ENCODE peak calls at places on chromosomes 11 and 22, in seven cellular contexts. Z, T, R, Q, C, L and S are unnamed samples.

GRCh38 chr11:1281326-1281973 is 28.0 kb downstream of the TOLLIP start:
- DNase-seq in R (no peak), C (no peak), L (no peak), Z (no peak), Q (no peak), T (no peak), S (peak)

GRCh38 chr11:67613960-67614715 is 7.4 kb downstream of the NDUFV1 start:
- DNase-seq in Q (no peak), R (no peak), T (peak), Z (no peak), C (peak), L (no peak), S (peak)

GRCh38 chr11:126359431-126360048 is 4.1 kb downstream of the ST3GAL4 start:
- DNase-seq in Z (peak), Q (peak), L (peak), T (no peak), C (peak), R (no peak), S (peak)

GRCh38 chr22:20509344-20510047 is 2.1 kb downstream of the MED15 start:
- DNase-seq in C (peak), Q (peak), L (peak), Z (peak), R (peak), T (peak), S (peak)

GRCh38 chr11:65503923-65504670 is 5.3 kb downstream of the MALAT1 start:
- DNase-seq in R (no peak), L (no peak), Z (no peak), Q (peak), C (no peak), T (no peak), S (no peak)

GRCh38 chr11:59668188-59668949 is 468 bp downstream of the PATL1 start:
- DNase-seq in T (peak), C (peak), R (no peak), Z (peak), Q (peak), L (peak), S (peak)

GRCh38 chr11:107856981-107857517 is 1.5 kb downstream of the SLC35F2 start:
- DNase-seq in Z (no peak), C (no peak), Q (no peak), T (no peak), R (no peak), L (no peak), S (no peak)

GRCh38 chr11:87840786-87841185 is 334.5 kb downstream of the RAB38 start:
- DNase-seq in L (no peak), C (no peak), T (no peak), Q (no peak), Z (no peak), R (no peak), S (no peak)

GRCh38 chr22:17866127-17866526 is 91.9 kb upstream of the BID start:
- DNase-seq in C (no peak), R (no peak), Z (no peak), L (peak), T (no peak), Q (no peak), S (no peak)

GRCh38 chr11:30786392-30787120 is 200.4 kb upstream of the MPPED2 start:
- DNase-seq in Z (no peak), L (no peak), Q (no peak), T (no peak), C (no peak), R (no peak), S (no peak)

GRCh38 chr22:35995772-35996171 is 32.9 kb downstream of the RBFOX2 start:
- DNase-seq in R (peak), Q (no peak), Z (peak), T (no peak), C (no peak), L (peak), S (no peak)

GRCh38 chr11:123523539-123523938 is 93.5 kb downstream of the GRAMD1B start:
- DNase-seq in C (no peak), Q (no peak), L (no peak), R (no peak), Z (no peak), T (no peak), S (no peak)

GRCh38 chr11:7621554-7621953 is 51.7 kb downstream of the CYB5R2 start:
- DNase-seq in L (no peak), T (no peak), Z (no peak), R (no peak), C (no peak), Q (no peak), S (no peak)

GRCh38 chr11:122375687-122376399 is 259.8 kb upstream of the BLID start:
- DNase-seq in T (no peak), Z (no peak), Q (no peak), L (no peak), C (no peak), R (no peak), S (no peak)

GRCh38 chr11:1389103-1389931 is 417 bp upstream of the BRSK2 start:
- DNase-seq in C (peak), R (peak), Z (peak), Q (peak), L (peak), T (peak), S (peak)

GRCh38 chr11:61947486-61948210 is 2.5 kb upstream of the BEST1 start:
- DNase-seq in Q (peak), L (peak), T (peak), C (peak), R (no peak), Z (peak), S (peak)

GRCh38 chr11:123381817-123382554 is 48.1 kb upstream of the GRAMD1B start:
- DNase-seq in R (no peak), T (no peak), Q (no peak), Z (no peak), L (no peak), C (no peak), S (no peak)

GRCh38 chr22:24325105-24325757 is 54.6 kb downstream of the SPECC1L start:
- DNase-seq in C (no peak), L (no peak), T (no peak), Q (peak), Z (no peak), R (peak), S (no peak)

GRCh38 chr11:8032576-8033311 is 45.6 kb downstream of the EIF3F start:
- DNase-seq in L (no peak), C (no peak), Q (no peak), Z (no peak), T (no peak), R (no peak), S (peak)

GRCh38 chr22:28442264-28442950 is 237.2 kb downstream of the TTC28 start:
- DNase-seq in Z (peak), R (no peak), T (peak), L (peak), Q (peak), C (peak), S (peak)

GRCh38 chr11:7600205-7600775 is 73.0 kb downstream of the CYB5R2 start:
- DNase-seq in L (peak), T (no peak), R (peak), C (peak), Q (peak), Z (no peak), S (no peak)

GRCh38 chr22:30969532-30970355 is 679 bp downstream of the TUG1 start:
- DNase-seq in Z (no peak), L (no peak), R (no peak), C (no peak), T (peak), Q (no peak), S (no peak)

GRCh38 chr11:78066471-78066870 is 2.8 kb downstream of the THRSP start:
- DNase-seq in Q (no peak), L (no peak), T (no peak), Z (no peak), C (no peak), R (no peak), S (no peak)

GRCh38 chr11:44684886-44685285 is 41.9 kb upstream of the TSPAN18 start:
- DNase-seq in Z (no peak), R (no peak), Q (no peak), T (no peak), C (no peak), L (no peak), S (peak)

GRCh38 chr11:117076941-117077659 is 21.1 kb downstream of the SIK3 start:
- DNase-seq in Z (no peak), Q (no peak), C (peak), R (no peak), L (no peak), T (no peak), S (no peak)
- H3K27ac ChIP-seq in Z (no peak), Q (no peak), C (peak), R (no peak), L (no peak), T (no peak), S (no peak)

GRCh38 chr11:120184371-120184945 is 26.4 kb upstream of the OAF start:
- DNase-seq in Q (no peak), T (no peak), R (no peak), L (peak), Z (peak), C (peak), S (no peak)
- H3K27ac ChIP-seq in Q (peak), T (no peak), R (no peak), L (peak), Z (peak), C (peak), S (peak)

GRCh38 chr22:45743687-45744086 is 72.1 kb downstream of the ATXN10 start:
- DNase-seq in R (no peak), C (no peak), Q (peak), Z (no peak), L (no peak), T (no peak), S (no peak)
- H3K27ac ChIP-seq in R (no peak), C (peak), Q (peak), Z (no peak), L (no peak), T (no peak), S (no peak)

DNA sequence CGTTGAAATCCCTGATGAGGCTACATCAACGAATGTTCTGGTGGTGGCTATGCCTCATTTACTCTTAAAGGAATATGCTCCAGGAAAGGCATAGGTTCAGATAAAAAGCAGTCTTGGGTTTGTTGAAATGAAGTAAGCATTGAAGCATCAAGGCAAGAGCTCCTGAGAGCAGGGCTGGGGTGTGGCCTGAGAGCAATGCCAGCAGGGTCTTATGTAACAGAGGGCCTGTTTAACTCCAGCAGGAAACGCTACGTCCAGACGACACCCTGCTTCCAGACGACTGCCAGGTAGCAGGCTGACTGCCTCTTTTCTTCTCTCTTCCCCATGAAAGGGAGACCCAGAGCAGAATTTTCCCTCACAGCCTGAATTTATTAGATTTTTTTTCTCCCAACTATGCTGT is 127.1 kb upstream of the SLC5A12 start:
- DNase-seq in L (peak), C (no peak), R (no peak), Z (no peak), Q (peak), T (no peak), S (no peak)
- H3K27ac ChIP-seq in L (peak), C (no peak), R (no peak), Z (no peak), Q (peak), T (no peak), S (no peak)

GRCh38 chr22:49966716-49967332 is 6.3 kb downstream of the PIM3 start:
- DNase-seq in Z (peak), Q (no peak), C (peak), T (no peak), R (no peak), L (peak), S (peak)

GRCh38 chr22:49964493-49965290 is 4.1 kb downstream of the PIM3 start:
- DNase-seq in C (peak), T (no peak), Q (no peak), Z (no peak), L (peak), R (no peak), S (peak)

GRCh38 chr22:49967333-49968241 is 7.0 kb downstream of the PIM3 start:
- DNase-seq in R (no peak), L (peak), T (no peak), Q (peak), C (peak), Z (peak), S (peak)

GRCh38 chr22:49965291-49966040 is 4.9 kb downstream of the PIM3 start:
- DNase-seq in Z (peak), L (peak), Q (no peak), C (peak), R (no peak), T (no peak), S (peak)

GRCh38 chr22:49966041-49966715 is 5.6 kb downstream of the PIM3 start:
- DNase-seq in C (peak), Z (peak), T (no peak), Q (no peak), L (no peak), R (no peak), S (peak)
- H3K27ac ChIP-seq in C (peak), Z (peak), T (no peak), Q (peak), L (peak), R (no peak), S (peak)

DNA sequence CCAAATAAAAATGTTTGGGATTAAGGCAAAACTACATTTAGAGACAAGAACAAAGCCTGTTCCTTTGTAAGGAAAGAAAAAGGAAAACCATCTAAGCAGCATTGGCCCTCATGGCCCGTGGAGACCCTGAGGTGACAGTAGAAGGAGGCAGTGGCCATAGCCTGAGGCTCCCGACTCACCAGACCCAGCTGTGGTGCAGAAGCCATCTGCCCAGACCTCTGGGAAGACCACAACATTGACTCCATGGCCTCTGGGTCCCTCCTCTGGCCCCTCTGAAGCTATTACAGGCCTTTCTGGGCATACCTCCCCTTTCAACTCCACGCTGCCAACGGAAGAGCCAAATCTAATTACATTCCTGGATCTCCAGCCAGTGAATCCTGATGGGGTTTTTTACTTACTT is 6.4 kb downstream of the PRAME start:
- DNase-seq in T (no peak), Z (no peak), R (no peak), L (no peak), Q (no peak), C (no peak), S (no peak)
- H3K27ac ChIP-seq in T (no peak), Z (no peak), R (no peak), L (no peak), Q (no peak), C (no peak), S (no peak)

DNA sequence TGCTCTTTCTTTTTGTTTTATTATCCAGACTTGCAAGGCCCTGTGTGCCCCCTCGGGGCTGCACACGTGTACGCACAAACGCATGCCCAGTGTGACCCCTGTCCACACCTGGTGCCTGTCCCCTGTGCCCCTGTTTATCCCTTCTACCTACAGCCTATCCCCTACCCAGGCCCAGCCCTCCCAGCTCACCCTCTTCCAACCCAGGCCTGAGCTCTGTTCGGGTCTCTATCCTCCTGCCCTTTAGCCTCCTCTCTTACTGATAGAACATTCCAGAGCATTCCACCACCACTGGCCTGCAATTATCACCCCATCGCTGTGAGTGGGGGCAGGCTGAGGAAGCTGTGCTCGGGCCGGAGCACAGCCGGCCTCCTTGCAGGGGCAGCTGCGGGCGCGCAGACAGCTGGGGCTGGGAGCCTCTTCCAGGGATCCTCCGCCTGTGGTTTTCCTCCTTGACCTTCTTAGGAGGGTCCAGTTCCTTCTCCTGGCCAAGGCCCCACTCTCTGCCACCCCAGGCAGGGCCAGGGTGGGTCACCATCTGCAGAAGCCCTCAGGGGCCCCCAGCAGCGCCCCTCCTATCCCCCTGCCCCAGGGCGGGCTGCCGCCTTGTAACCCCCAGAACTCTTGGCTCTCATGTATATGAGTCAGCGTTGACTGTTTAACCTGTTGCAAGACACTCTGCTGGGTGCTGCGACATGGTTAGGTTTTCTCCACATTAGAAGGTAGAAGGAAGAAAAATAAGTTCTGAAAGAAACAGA is 41.8 kb upstream of the KCNQ1OT1 start:
- DNase-seq in T (no peak), Q (no peak), C (no peak), R (peak), L (no peak), Z (peak), S (peak)
- H3K27ac ChIP-seq in T (no peak), Q (no peak), C (no peak), R (peak), L (peak), Z (peak), S (no peak)

DNA sequence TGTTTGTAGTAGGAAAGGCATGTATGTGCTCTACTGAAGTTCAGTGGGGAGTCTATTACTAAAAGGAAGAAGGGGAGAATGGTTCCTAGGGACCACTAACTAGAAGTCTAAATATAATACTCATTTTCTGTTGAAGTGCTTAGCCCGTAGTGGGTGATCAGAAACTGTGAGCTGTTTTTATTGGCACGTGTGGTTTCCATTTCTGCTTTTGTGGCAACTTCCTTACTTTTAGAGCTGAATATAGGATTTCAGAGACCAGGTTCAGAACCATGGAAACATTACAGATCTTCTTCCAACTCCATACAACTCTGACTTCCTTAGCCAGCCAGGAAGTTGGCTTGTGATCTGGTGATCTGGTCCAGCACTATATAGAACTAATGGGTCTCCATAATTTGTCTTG is 2.5 kb upstream of the ME3 start:
- DNase-seq in L (no peak), Z (no peak), Q (no peak), R (no peak), T (no peak), C (no peak), S (no peak)
- H3K27ac ChIP-seq in L (no peak), Z (no peak), Q (no peak), R (no peak), T (no peak), C (no peak), S (no peak)

DNA sequence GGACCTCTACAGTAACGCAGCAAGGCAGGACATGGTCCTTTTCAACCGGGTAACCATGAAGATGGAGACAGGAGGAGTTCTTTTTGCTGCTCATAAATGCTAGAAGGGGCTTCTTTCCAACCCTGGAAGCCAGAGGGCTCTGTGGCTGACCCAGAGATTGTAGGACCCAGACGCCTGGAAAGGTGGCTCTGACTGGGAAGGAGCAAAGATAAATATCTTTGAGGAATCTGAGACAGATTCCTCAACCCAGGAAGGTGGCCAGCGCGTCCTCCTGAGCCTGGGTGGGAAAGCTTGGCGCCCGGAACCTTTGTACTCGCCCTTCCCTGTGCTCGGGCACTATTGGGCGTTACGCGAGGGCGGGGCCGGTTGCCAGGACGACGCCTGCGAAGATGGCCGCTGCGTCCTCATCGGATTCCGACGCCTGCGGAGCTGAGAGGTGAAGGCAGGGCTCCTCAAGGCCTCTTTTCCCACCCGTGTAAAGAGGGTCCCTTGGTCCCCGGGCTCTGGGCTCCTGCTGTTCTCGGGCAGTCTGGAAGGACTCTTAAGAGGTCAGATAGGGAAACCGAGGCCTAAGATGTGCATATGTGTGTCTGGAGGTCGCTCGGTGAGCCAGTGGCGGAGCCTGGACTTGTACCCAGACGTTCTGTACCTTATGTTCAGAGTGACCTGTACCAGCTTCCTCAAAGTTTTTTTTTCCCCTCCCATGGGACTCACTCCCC is at the start of gene BBS1:
- DNase-seq in L (peak), Z (peak), R (peak), C (peak), T (peak), Q (peak), S (peak)
- H3K27ac ChIP-seq in L (peak), Z (no peak), R (peak), C (no peak), T (peak), Q (peak), S (peak)